ENCODE peak calls at places on chromosomes 12 and 14, in six cellular contexts. C is BJ, K is fibroblast of mammary gland, A is tibial artery, V is SK-N-SH, B is transverse colon. W is an unnamed sample.

GRCh38 chr14:55329999-55330710 is 58.9 kb downstream of the FBXO34 start:
- DNase-seq in C (no peak), K (peak; percentile 64), A (no peak), V (no peak), B (no peak), W (no peak)

GRCh38 chr14:20469890-20470858 is 968 bp downstream of the PNP start:
- DNase-seq in C (no peak), K (peak; percentile 88), A (peak; percentile 53), V (peak; percentile 24), B (peak; percentile 49), W (no peak)

GRCh38 chr12:6970096-6970527 is 352 bp downstream of the PHB2 start:
- DNase-seq in C (no peak), K (peak; percentile 10), A (peak; percentile 47), V (no peak), B (no peak), W (no peak)

GRCh38 chr14:103634156-103634555 is 5.1 kb downstream of the KLC1 start:
- DNase-seq in C (no peak), K (peak; percentile 64), A (no peak), V (no peak), B (no peak), W (no peak)

GRCh38 chr12:75908961-75909699 is 122.4 kb downstream of the PHLDA1 start:
- DNase-seq in C (peak; percentile 25), K (peak; percentile 87), A (peak; percentile 42), V (peak; percentile 21), B (peak; percentile 37), W (peak; percentile 85)

GRCh38 chr14:61111145-61112130 is 130.4 kb downstream of the SLC38A6 start:
- DNase-seq in C (no peak), K (no peak), A (no peak), V (no peak), B (no peak), W (no peak)

GRCh38 chr12:124940393-124941169 is 26.1 kb upstream of the UBC start:
- DNase-seq in C (peak; percentile 63), K (peak; percentile 94), A (peak; percentile 92), V (peak; percentile 82), B (peak; percentile 95), W (peak; percentile 89)

GRCh38 chr12:124517260-124518050 is 50.0 kb downstream of the NCOR2 start:
- DNase-seq in C (no peak), K (no peak), A (peak; percentile 80), V (peak; percentile 92), B (peak; percentile 70), W (peak; percentile 83)

GRCh38 chr12:111430418-111431353 is 25.0 kb downstream of the SH2B3 start:
- DNase-seq in C (no peak), K (no peak), A (peak; percentile 23), V (no peak), B (no peak), W (peak; percentile 57)

GRCh38 chr14:104171029-104171697 is 32.8 kb downstream of the KIF26A start:
- DNase-seq in C (no peak), K (no peak), A (no peak), V (no peak), B (no peak), W (no peak)

GRCh38 chr14:23570806-23571483 is 3.4 kb upstream of the AP1G2 start:
- DNase-seq in C (no peak), K (no peak), A (no peak), V (no peak), B (no peak), W (no peak)

GRCh38 chr12:6735448-6736191 is 11.8 kb downstream of the COPS7A start:
- DNase-seq in C (no peak), K (peak; percentile 77), A (peak; percentile 58), V (peak; percentile 76), B (peak; percentile 69), W (peak; percentile 52)

GRCh38 chr12:2049604-2050540 is 2.9 kb upstream of the CACNA1C start:
- DNase-seq in C (no peak), K (peak; percentile 57), A (no peak), V (no peak), B (no peak), W (no peak)

GRCh38 chr12:59182191-59182590 is 261.9 kb upstream of the LRIG3 start:
- DNase-seq in C (no peak), K (peak; percentile 9), A (no peak), V (no peak), B (no peak), W (no peak)

GRCh38 chr12:115203661-115204060 is 519.7 kb upstream of the TBX3 start:
- DNase-seq in C (no peak), K (peak; percentile 83), A (no peak), V (no peak), B (no peak), W (no peak)

GRCh38 chr12:108630481-108631207 is 3.0 kb downstream of the SELPLG start:
- DNase-seq in C (peak; percentile 84), K (peak; percentile 66), A (no peak), V (no peak), B (no peak), W (no peak)

GRCh38 chr12:78964521-78964920 is 99.9 kb downstream of the SYT1 start:
- DNase-seq in C (no peak), K (no peak), A (no peak), V (no peak), B (no peak), W (no peak)

GRCh38 chr12:57614178-57614947 is 3.1 kb downstream of the ARHGEF25 start:
- DNase-seq in C (no peak), K (peak; percentile 47), A (no peak), V (peak; percentile 75), B (no peak), W (peak; percentile 75)

GRCh38 chr12:120265483-120266179 is at the start of gene PXN:
- DNase-seq in C (no peak), K (peak; percentile 69), A (peak; percentile 78), V (peak; percentile 100), B (peak; percentile 93), W (peak; percentile 87)

GRCh38 chr14:24121210-24121609 is 6.5 kb upstream of the NRL start:
- DNase-seq in C (no peak), K (no peak), A (no peak), V (no peak), B (no peak), W (no peak)

GRCh38 chr12:15777355-15778012 is 11.7 kb downstream of the EPS8 start:
- DNase-seq in C (no peak), K (no peak), A (no peak), V (no peak), B (no peak), W (no peak)

GRCh38 chr14:99562848-99563748 is 40.9 kb downstream of the CCDC85C start:
- DNase-seq in C (no peak), K (peak; percentile 40), A (no peak), V (peak; percentile 84), B (peak; percentile 82), W (peak; percentile 79)

GRCh38 chr12:94285954-94286579 is 137.7 kb downstream of the PLXNC1 start:
- DNase-seq in C (no peak), K (no peak), A (no peak), V (no peak), B (no peak), W (no peak)

GRCh38 chr14:23539209-23539866 is 12.2 kb downstream of the ZFHX2 start:
- DNase-seq in C (no peak), K (peak; percentile 49), A (no peak), V (peak; percentile 92), B (no peak), W (no peak)

GRCh38 chr14:100906420-100906819 is 2.9 kb upstream of the RTL1 start:
- DNase-seq in C (no peak), K (no peak), A (no peak), V (peak; percentile 74), B (no peak), W (no peak)

GRCh38 chr14:61147369-61147897 is 133.7 kb downstream of the TMEM30B start:
- DNase-seq in C (no peak), K (peak; percentile 24), A (no peak), V (no peak), B (no peak), W (no peak)

GRCh38 chr14:61925043-61925442 is 162.8 kb downstream of the SNAPC1 start:
- DNase-seq in C (no peak), K (no peak), A (no peak), V (no peak), B (no peak), W (no peak)

GRCh38 chr12:88947486-88948043 is 367.3 kb upstream of the KITLG start:
- DNase-seq in C (no peak), K (no peak), A (no peak), V (no peak), B (no peak), W (no peak)
- TF ChIP-seq CTCF in C (no peak), K (peak; percentile 28), A (no peak), V (peak; percentile 25), B (no peak), W (no peak)

DNA sequence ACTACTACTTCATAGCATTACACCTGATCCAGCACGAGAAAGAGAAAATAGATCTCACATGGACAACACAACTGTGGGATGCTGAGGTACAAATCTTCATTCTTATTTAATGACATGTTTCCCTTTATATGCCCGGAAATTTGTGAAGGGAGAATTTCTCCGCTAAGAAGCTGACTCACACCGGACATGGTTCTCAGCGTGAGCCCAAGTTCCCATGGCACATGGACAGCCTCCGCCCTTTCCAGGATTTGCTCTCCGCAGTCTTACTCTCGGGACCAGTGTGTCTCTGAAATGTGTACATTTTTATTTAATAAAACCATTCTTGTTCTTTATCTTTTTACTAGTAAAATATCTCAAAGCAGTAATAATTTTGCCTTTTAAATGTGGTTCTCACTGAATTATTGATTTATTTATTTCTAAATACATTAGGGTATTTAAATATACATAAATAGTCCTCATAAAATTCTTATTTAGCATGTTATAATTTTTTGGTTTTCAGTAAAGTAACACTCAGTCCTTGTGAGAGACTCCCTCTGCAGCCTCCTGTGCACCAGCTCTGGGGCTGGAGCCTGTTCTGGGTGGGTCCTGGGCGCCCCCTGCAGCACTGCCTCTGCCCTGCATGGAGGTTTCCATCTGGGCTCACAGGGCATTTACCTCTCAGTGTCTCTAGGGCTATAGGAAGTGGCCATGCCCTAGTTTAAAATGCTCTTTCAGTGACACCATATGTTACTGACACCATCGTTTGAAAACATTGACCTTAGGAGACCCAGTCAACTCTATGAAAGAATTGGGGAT is 1155.0 kb downstream of the TMEM121 start:
- DNase-seq in C (no peak), K (no peak), A (no peak), V (no peak), B (no peak), W (no peak)
- TF ChIP-seq CTCF in C (no peak), K (no peak), A (no peak), V (peak; percentile 53), B (no peak), W (no peak)

DNA sequence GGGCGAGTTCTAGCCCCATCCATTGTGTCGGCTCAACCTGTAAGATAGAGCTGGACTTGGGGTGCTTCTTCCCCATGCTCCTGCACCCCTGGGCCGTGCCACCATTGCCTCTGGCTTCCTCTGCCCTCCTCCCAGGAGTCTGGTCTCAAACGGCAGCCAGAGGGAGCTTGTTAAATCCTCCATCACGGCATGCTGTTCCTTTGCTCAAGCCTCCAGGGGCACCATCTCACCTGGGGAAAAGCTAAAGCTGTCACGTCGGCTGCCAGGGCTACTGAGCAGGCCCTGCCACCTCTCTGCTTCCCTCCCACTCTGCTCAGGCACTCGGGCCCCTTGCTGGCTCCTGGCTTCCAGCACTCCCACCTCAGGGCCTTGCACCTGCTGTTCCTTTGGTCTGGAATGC is 140.4 kb downstream of the RBM19 start:
- DNase-seq in C (no peak), K (no peak), A (no peak), V (no peak), B (no peak), W (no peak)
- TF ChIP-seq CTCF in C (no peak), K (no peak), A (no peak), V (no peak), B (no peak), W (no peak)

DNA sequence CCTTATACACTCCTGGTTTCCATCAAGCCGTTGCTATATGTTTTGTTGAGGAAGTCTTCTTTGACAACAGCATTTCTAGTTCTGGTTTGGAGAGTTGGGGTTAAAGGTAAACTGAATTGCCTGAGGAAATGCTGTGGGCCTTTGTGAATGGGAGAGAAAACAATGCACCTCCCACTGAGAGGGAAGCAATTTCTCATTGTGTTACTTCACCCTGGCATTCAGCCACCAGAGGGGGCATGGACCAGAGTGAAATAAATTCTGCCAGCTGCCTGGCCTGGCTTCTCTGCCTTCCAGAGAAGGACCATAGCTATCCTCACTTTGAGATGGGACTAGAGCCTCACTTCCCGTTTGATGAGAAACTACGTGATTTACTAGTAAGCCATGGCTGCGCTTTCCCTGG is 475.3 kb downstream of the EGLN3 start:
- DNase-seq in C (no peak), K (peak; percentile 17), A (peak; percentile 35), V (peak; percentile 56), B (peak; percentile 73), W (no peak)
- TF ChIP-seq CTCF in C (peak; percentile 18), K (peak; percentile 12), A (no peak), V (peak; percentile 67), B (peak; percentile 38), W (no peak)

W was measured in heart right ventricle.